ENCODE peak calls at places on chromosomes 2 and 18, in four cellular contexts. One of them, this sample, is unnamed.

GRCh38 chr18:2547477-2548087 is 23.7 kb downstream of the METTL4 start:
- DNase-seq in type B pancreatic cell: no peak
- DNase-seq in fibroblast of lung: peak
- DNase-seq in A549: no peak
- DNase-seq in this sample: no peak

GRCh38 chr2:165522746-165523145 is 53.2 kb downstream of the CSRNP3 start:
- DNase-seq in type B pancreatic cell: no peak
- DNase-seq in fibroblast of lung: no peak
- DNase-seq in A549: no peak
- DNase-seq in this sample: no peak

GRCh38 chr2:217622205-217622621 is 380.6 kb downstream of the TNS1 start:
- DNase-seq in type B pancreatic cell: no peak
- DNase-seq in fibroblast of lung: peak
- DNase-seq in A549: no peak
- DNase-seq in this sample: peak

GRCh38 chr2:38266382-38267051 is 110.6 kb downstream of the ATL2 start:
- DNase-seq in type B pancreatic cell: no peak
- DNase-seq in fibroblast of lung: no peak
- DNase-seq in A549: no peak
- DNase-seq in this sample: no peak

GRCh38 chr2:235922851-235923250 is 245.3 kb downstream of the GBX2 start:
- DNase-seq in type B pancreatic cell: no peak
- DNase-seq in fibroblast of lung: no peak
- DNase-seq in A549: no peak
- DNase-seq in this sample: no peak

GRCh38 chr18:72867721-72868665 is at the start of gene NETO1:
- DNase-seq in type B pancreatic cell: no peak
- DNase-seq in fibroblast of lung: no peak
- DNase-seq in A549: no peak
- DNase-seq in this sample: no peak

GRCh38 chr2:15122915-15123314 is 438.2 kb downstream of the NBAS start:
- DNase-seq in type B pancreatic cell: no peak
- DNase-seq in fibroblast of lung: peak
- DNase-seq in A549: no peak
- DNase-seq in this sample: no peak

GRCh38 chr2:26537826-26538475 is 60.0 kb upstream of the OTOF start:
- DNase-seq in type B pancreatic cell: no peak
- DNase-seq in fibroblast of lung: no peak
- DNase-seq in A549: no peak
- DNase-seq in this sample: no peak

GRCh38 chr2:14306268-14306950 is 326.1 kb upstream of the LRATD1 start:
- DNase-seq in type B pancreatic cell: no peak
- DNase-seq in fibroblast of lung: no peak
- DNase-seq in A549: no peak
- DNase-seq in this sample: no peak

GRCh38 chr2:25313711-25314513 is 27.8 kb downstream of the DNMT3A start:
- DNase-seq in type B pancreatic cell: no peak
- DNase-seq in fibroblast of lung: no peak
- DNase-seq in A549: no peak
- DNase-seq in this sample: no peak

GRCh38 chr18:55334875-55335274 is 253.1 kb downstream of the TCF4 start:
- DNase-seq in type B pancreatic cell: no peak
- DNase-seq in fibroblast of lung: no peak
- DNase-seq in A549: no peak
- DNase-seq in this sample: no peak

GRCh38 chr2:160253440-160254296 is 53.6 kb upstream of the ITGB6 start:
- DNase-seq in type B pancreatic cell: no peak
- DNase-seq in fibroblast of lung: peak
- DNase-seq in A549: peak
- DNase-seq in this sample: no peak

GRCh38 chr2:227132986-227133385 is 31.0 kb downstream of the COL4A4 start:
- DNase-seq in type B pancreatic cell: no peak
- DNase-seq in fibroblast of lung: no peak
- DNase-seq in A549: no peak
- DNase-seq in this sample: no peak

GRCh38 chr2:163157411-163157810 is 318.8 kb upstream of the KCNH7 start:
- DNase-seq in type B pancreatic cell: no peak
- DNase-seq in fibroblast of lung: no peak
- DNase-seq in A549: no peak
- DNase-seq in this sample: no peak

GRCh38 chr18:63099848-63100625 is 219.5 kb downstream of the BCL2 start:
- DNase-seq in type B pancreatic cell: no peak
- DNase-seq in fibroblast of lung: no peak
- DNase-seq in A549: no peak
- DNase-seq in this sample: no peak

GRCh38 chr2:47771211-47771610 is 11.7 kb upstream of the MSH6 start:
- DNase-seq in type B pancreatic cell: no peak
- DNase-seq in fibroblast of lung: peak
- DNase-seq in A549: no peak
- DNase-seq in this sample: no peak

GRCh38 chr2:95041824-95042442 is 16.4 kb downstream of the MAL start:
- DNase-seq in type B pancreatic cell: no peak
- DNase-seq in fibroblast of lung: no peak
- DNase-seq in A549: no peak
- DNase-seq in this sample: no peak

GRCh38 chr18:79644006-79644665 is 35.5 kb upstream of the CTDP1 start:
- DNase-seq in type B pancreatic cell: no peak
- DNase-seq in fibroblast of lung: peak
- DNase-seq in A549: peak
- DNase-seq in this sample: no peak
- TF ChIP-seq CTCF in type B pancreatic cell: peak
- TF ChIP-seq CTCF in fibroblast of lung: peak
- TF ChIP-seq CTCF in A549: peak
- TF ChIP-seq CTCF in this sample: peak

GRCh38 chr18:6729247-6730091 is at the start of gene ARHGAP28:
- DNase-seq in type B pancreatic cell: peak
- DNase-seq in fibroblast of lung: peak
- DNase-seq in A549: peak
- DNase-seq in this sample: peak

GRCh38 chr18:6734746-6735430 is 5.4 kb downstream of the ARHGAP28 start:
- DNase-seq in type B pancreatic cell: no peak
- DNase-seq in fibroblast of lung: peak
- DNase-seq in A549: no peak
- DNase-seq in this sample: no peak

GRCh38 chr18:6731197-6731596 is 1.7 kb downstream of the ARHGAP28 start:
- DNase-seq in type B pancreatic cell: no peak
- DNase-seq in fibroblast of lung: peak
- DNase-seq in A549: no peak
- DNase-seq in this sample: no peak

GRCh38 chr18:6728809-6729246 is 688 bp upstream of the ARHGAP28 start:
- DNase-seq in type B pancreatic cell: no peak
- DNase-seq in fibroblast of lung: no peak
- DNase-seq in A549: no peak
- DNase-seq in this sample: no peak

GRCh38 chr18:6732952-6733351 is 3.4 kb downstream of the ARHGAP28 start:
- DNase-seq in type B pancreatic cell: no peak
- DNase-seq in fibroblast of lung: peak
- DNase-seq in A549: no peak
- DNase-seq in this sample: no peak
- TF ChIP-seq CTCF in type B pancreatic cell: peak
- TF ChIP-seq CTCF in fibroblast of lung: no peak
- TF ChIP-seq CTCF in A549: no peak
- TF ChIP-seq CTCF in this sample: peak

GRCh38 chr2:161414385-161415040 is 1.6 kb upstream of the TBR1 start:
- DNase-seq in type B pancreatic cell: no peak
- DNase-seq in fibroblast of lung: peak
- DNase-seq in A549: peak
- DNase-seq in this sample: no peak
- TF ChIP-seq CTCF in type B pancreatic cell: peak
- TF ChIP-seq CTCF in fibroblast of lung: no peak
- TF ChIP-seq CTCF in A549: no peak
- TF ChIP-seq CTCF in this sample: peak

GRCh38 chr2:10909996-10910341 is 1.8 kb upstream of the KCNF1 start:
- DNase-seq in type B pancreatic cell: no peak
- DNase-seq in fibroblast of lung: no peak
- DNase-seq in A549: no peak
- DNase-seq in this sample: no peak
- TF ChIP-seq CTCF in type B pancreatic cell: peak
- TF ChIP-seq CTCF in fibroblast of lung: no peak
- TF ChIP-seq CTCF in A549: no peak
- TF ChIP-seq CTCF in this sample: no peak

DNA sequence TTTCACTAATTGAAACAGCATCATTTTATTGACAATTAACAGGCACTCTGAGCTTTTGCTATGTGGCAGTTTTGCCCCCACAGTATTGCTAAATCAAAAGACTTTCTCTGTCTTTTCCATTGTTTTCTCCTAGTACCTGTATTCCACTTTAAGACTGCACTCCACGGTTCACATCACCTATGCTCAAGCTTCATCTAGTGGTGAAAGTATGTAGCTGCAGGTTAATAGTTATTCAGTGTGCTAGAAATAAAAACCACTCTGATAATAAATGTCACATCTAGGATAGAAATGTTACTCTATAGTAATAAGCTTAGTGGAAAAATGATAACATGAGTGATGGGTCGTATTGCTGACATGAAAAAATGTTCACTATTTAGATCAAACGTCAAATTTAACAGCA is 24.6 kb downstream of the ARL6IP6 start:
- DNase-seq in type B pancreatic cell: no peak
- DNase-seq in fibroblast of lung: no peak
- DNase-seq in A549: peak
- DNase-seq in this sample: no peak
- TF ChIP-seq CTCF in type B pancreatic cell: peak
- TF ChIP-seq CTCF in fibroblast of lung: peak
- TF ChIP-seq CTCF in A549: peak
- TF ChIP-seq CTCF in this sample: peak

GRCh38 chr2:191666241-191666640 is 11.7 kb upstream of the NABP1 start:
- DNase-seq in type B pancreatic cell: no peak
- DNase-seq in fibroblast of lung: no peak
- DNase-seq in A549: no peak
- DNase-seq in this sample: no peak
- TF ChIP-seq CTCF in type B pancreatic cell: no peak
- TF ChIP-seq CTCF in fibroblast of lung: no peak
- TF ChIP-seq CTCF in A549: no peak
- TF ChIP-seq CTCF in this sample: no peak

GRCh38 chr18:65788373-65788772 is 37.6 kb downstream of the CDH7 start:
- DNase-seq in type B pancreatic cell: no peak
- DNase-seq in fibroblast of lung: no peak
- DNase-seq in A549: no peak
- DNase-seq in this sample: no peak
- TF ChIP-seq CTCF in type B pancreatic cell: no peak
- TF ChIP-seq CTCF in fibroblast of lung: no peak
- TF ChIP-seq CTCF in A549: peak
- TF ChIP-seq CTCF in this sample: no peak

GRCh38 chr2:77818186-77818585 is 296.0 kb upstream of the LRRTM4 start:
- DNase-seq in type B pancreatic cell: no peak
- DNase-seq in fibroblast of lung: no peak
- DNase-seq in A549: no peak
- DNase-seq in this sample: no peak
- TF ChIP-seq CTCF in type B pancreatic cell: no peak
- TF ChIP-seq CTCF in fibroblast of lung: no peak
- TF ChIP-seq CTCF in A549: no peak
- TF ChIP-seq CTCF in this sample: no peak

This sample was measured in osteocyte.